ENCODE peak calls at places on chromosomes 4 and X, in five cellular contexts. D is prostate gland, X is fibroblast of pulmonary artery, J is GM12865, R is heart left ventricle. A is an unnamed sample.

GRCh38 chrX:107493141-107493540 is 43.7 kb downstream of the FRMPD3 start:
- DNase-seq in D (no peak), R (no peak), J (no peak), X (no peak), A (peak; percentile 44)

GRCh38 chrX:8037593-8038348 is 110.6 kb upstream of the PNPLA4 start:
- DNase-seq in J (no peak), X (no peak), D (no peak), R (no peak), A (no peak)

GRCh38 chr4:31068257-31069075 is 348.3 kb downstream of the PCDH7 start:
- DNase-seq in J (no peak), D (no peak), X (no peak), R (no peak), A (no peak)

GRCh38 chrX:129984196-129984962 is 1.9 kb downstream of the BCORL1 start:
- DNase-seq in R (peak; percentile 33), D (no peak), X (no peak), J (peak; percentile 25), A (no peak)

GRCh38 chr4:76235915-76236314 is 15.6 kb upstream of the FAM47E start:
- DNase-seq in R (no peak), J (no peak), X (no peak), D (no peak), A (peak; percentile 58)

GRCh38 chr4:112519689-112520597 is 4.0 kb upstream of the NEUROG2 start:
- DNase-seq in R (no peak), J (peak; percentile 48), D (no peak), X (no peak), A (no peak)

GRCh38 chr4:25233737-25234389 is at the start of gene PI4K2B:
- DNase-seq in R (peak; percentile 91), D (peak; percentile 90), J (peak; percentile 96), X (peak; percentile 77), A (peak; percentile 65)

GRCh38 chr4:177339794-177340374 is 30.2 kb downstream of the NEIL3 start:
- DNase-seq in R (no peak), J (peak; percentile 43), X (peak; percentile 61), D (no peak), A (no peak)

GRCh38 chr4:48830706-48831531 is at the start of gene OCIAD1:
- DNase-seq in R (peak; percentile 99), D (peak; percentile 99), X (peak; percentile 100), J (peak; percentile 100), A (peak; percentile 98)

GRCh38 chr4:155703486-155704227 is 37.0 kb downstream of the GUCY1A1 start:
- DNase-seq in D (no peak), X (no peak), J (peak; percentile 61), R (no peak), A (no peak)

GRCh38 chr4:147447820-147448219 is 33.1 kb upstream of the EDNRA start:
- DNase-seq in D (no peak), X (peak; percentile 10), R (no peak), J (no peak), A (no peak)

GRCh38 chr4:153252122-153252521 is 47.9 kb downstream of the TRIM2 start:
- DNase-seq in J (peak; percentile 32), R (no peak), X (no peak), D (no peak), A (no peak)

GRCh38 chrX:136227948-136228584 is 23.1 kb downstream of the MAP7D3 start:
- DNase-seq in J (peak; percentile 38), X (no peak), D (no peak), R (no peak), A (no peak)

GRCh38 chr4:148286043-148286442 is 156.2 kb downstream of the NR3C2 start:
- DNase-seq in J (no peak), R (no peak), D (no peak), X (no peak), A (no peak)

GRCh38 chr4:169975837-169976796 is 50.1 kb downstream of the MFAP3L start:
- DNase-seq in J (no peak), X (no peak), D (no peak), R (no peak), A (no peak)

GRCh38 chr4:158588285-158588684 is 66.6 kb downstream of the RXFP1 start:
- DNase-seq in R (no peak), X (no peak), J (no peak), D (no peak), A (no peak)

GRCh38 chr4:153249199-153250154 is 45.2 kb downstream of the TRIM2 start:
- DNase-seq in D (peak; percentile 75), J (peak; percentile 79), X (peak; percentile 68), R (peak; percentile 76), A (no peak)

GRCh38 chr4:15584785-15585184 is 70.4 kb downstream of the FBXL5 start:
- DNase-seq in R (no peak), X (no peak), D (no peak), J (no peak), A (no peak)

GRCh38 chr4:107950746-107951540 is 19.6 kb downstream of the CYP2U1 start:
- DNase-seq in J (no peak), X (no peak), D (no peak), R (no peak), A (no peak)

GRCh38 chrX:11346283-11346682 is 53.1 kb downstream of the AMELX start:
- DNase-seq in J (no peak), D (no peak), R (no peak), X (no peak), A (no peak)

GRCh38 chrX:154748712-154749339 is 2.1 kb downstream of the GAB3 start:
- DNase-seq in J (peak; percentile 60), X (peak; percentile 67), R (peak; percentile 43), D (no peak), A (no peak)

GRCh38 chr4:175536852-175537453 is 275.1 kb downstream of the GPM6A start:
- DNase-seq in J (peak; percentile 53), X (peak; percentile 83), R (no peak), D (no peak), A (peak; percentile 28)

GRCh38 chr4:73223258-73223651 is 35.3 kb downstream of the ANKRD17 start:
- DNase-seq in J (no peak), R (no peak), X (no peak), D (no peak), A (no peak)

GRCh38 chr4:26325191-26325590 is 4.4 kb downstream of the RBPJ start:
- DNase-seq in R (no peak), X (peak; percentile 60), D (no peak), J (peak; percentile 68), A (no peak)

GRCh38 chr4:139629761-139630160 is 35.9 kb upstream of the MGST2 start:
- DNase-seq in X (no peak), R (no peak), J (no peak), D (no peak), A (no peak)

GRCh38 chr4:139630991-139631390 is 34.6 kb upstream of the MGST2 start:
- DNase-seq in D (no peak), J (no peak), R (no peak), X (no peak), A (no peak)

GRCh38 chr4:139635966-139636365 is 29.7 kb upstream of the MGST2 start:
- DNase-seq in R (no peak), D (no peak), J (no peak), X (no peak), A (no peak)

GRCh38 chr4:139633195-139633594 is 32.4 kb upstream of the MGST2 start:
- DNase-seq in D (no peak), J (no peak), R (peak; percentile 31), X (no peak), A (no peak)

DNA sequence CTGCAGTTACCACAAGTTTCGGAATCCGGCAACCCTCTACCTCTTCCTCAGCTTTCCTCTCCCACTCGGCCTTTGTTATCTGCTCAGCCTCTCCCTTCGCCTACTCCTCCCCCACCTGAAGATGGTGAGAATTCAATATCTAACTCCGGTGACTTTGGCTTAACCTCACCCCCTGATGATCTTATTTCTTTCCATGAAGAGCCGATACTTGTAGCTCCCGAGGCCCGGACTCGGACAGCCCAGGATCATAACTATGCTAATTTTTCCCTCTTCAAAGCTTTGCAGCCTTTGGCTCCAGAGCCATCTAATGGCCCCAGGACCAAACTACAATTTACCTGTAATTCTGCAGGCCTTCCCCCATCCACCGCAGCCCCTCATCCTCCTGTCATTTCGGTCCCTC is 32.0 kb upstream of the MGST2 start:
- DNase-seq in X (peak; percentile 51), R (peak; percentile 57), D (peak; percentile 27), J (no peak), A (no peak)
- H3K4me3 ChIP-seq in X (peak overlapping the region; percentile 29), R (peak overlapping the region; percentile 45), D (no peak overlapping the region), J (no peak overlapping the region), A (no peak overlapping the region)

DNA sequence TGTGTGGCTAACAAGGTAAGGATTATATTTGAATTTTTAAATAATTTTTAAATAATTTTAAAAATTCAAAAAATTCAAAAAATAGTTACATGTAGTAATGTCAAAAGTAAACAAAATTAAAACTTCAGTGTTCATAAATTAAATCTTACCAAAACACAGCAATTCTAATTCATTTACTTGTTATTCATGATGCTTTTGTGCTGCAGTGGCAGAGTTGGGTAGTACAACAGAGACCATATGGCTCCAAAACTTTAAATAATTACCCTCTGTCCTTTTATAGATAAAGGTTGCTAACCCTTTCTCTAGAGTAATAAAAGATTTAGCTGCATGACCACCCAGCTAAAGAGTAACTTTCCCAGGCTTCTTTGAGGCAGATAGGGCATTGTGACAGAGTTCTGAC is 1355.6 kb downstream of the FSTL5 start:
- DNase-seq in J (no peak), D (no peak), R (no peak), X (no peak), A (no peak)
- TF ChIP-seq CTCF in J (no peak), D (no peak), R (no peak), X (no peak), A (no peak)

GRCh38 chrX:106203315-106203714 is 35.2 kb downstream of the PWWP3B start:
- DNase-seq in R (no peak), D (no peak), J (no peak), X (peak; percentile 11), A (no peak)

DNA sequence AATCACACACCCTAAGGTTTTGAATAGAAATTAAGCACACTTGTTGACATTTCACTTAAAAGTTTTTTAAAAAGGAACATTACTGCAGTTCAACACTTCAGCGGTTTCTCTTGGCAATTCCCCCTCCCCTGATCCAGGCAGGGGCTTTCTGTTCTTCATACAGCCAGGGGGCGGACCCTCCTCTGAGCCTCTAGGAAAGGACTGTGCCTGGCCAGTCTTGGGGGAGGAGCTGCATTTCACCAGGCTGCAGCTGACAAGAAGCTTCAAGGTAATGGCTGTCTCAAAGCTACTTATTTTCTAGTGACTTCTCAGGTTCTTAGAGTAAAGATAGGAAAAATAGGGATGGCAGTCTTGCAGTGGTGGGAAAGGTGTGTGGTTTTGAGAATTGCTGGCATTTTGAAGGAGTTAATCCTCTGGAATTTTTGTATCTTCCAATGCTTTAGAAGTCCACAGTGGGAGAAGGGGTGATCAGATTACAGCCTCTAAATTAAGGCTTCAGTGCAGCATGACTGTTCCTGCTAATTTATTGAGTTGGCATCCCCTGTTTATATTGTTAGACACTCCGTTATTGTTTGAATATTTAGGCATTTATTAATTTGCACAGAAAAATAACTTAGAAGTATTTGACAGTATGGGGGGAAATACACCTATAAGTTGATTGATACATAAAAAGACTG is 33.5 kb downstream of the PWWP3B start:
- DNase-seq in X (no peak), D (no peak), R (no peak), J (no peak), A (no peak)
- H3K4me3 ChIP-seq in X (no peak overlapping the region), D (no peak overlapping the region), R (no peak overlapping the region), J (no peak overlapping the region), A (no peak overlapping the region)

GRCh38 chrX:140053841-140054240 is 88.5 kb upstream of the CXorf66 start:
- DNase-seq in X (no peak), D (no peak), J (no peak), R (no peak), A (no peak)

DNA sequence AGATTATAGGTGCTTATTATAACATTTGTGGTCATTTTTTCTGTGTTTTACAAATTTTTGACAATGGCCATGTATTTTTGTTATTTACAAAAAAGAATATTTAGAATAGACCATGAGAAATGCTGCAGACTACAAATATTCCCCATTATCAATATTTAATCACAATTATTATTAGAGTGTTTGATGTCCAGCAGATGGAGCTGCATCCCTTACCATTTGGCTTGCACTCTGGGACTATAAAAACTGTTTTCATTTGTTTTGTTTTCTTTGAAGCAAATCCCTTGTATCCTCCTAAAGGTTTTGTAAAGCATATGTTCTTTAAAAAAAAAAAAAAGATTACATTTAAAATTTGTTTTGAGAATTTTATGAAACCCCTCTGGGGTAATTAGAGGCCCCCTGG is 85.6 kb upstream of the CXorf66 start:
- DNase-seq in R (no peak), X (peak; percentile 10), D (no peak), J (no peak), A (peak; percentile 0)
- TF ChIP-seq CTCF in R (peak; percentile 25), X (peak; percentile 29), D (no peak), J (peak; percentile 13), A (peak; percentile 49)

A was measured in LNCaP clone FGC.